ENCODE peak calls at places on chromosomes 1 and 21, in six cellular contexts. E is GM13976, L is colonic mucosa, O is neural crest cell, B is heart left ventricle, F is foreskin fibroblast. T is an unnamed sample.

GRCh38 chr1:58249729-58250586 is 296.6 kb downstream of the OMA1 start:
- DNase-seq in F (peak), L (no peak), O (peak), B (peak), E (peak), T (no peak)

GRCh38 chr1:164683235-164683634 is 124.3 kb downstream of the PBX1 start:
- DNase-seq in F (no peak), O (no peak), L (no peak), E (no peak), B (no peak), T (no peak)

GRCh38 chr1:232704256-232704655 is 74.3 kb upstream of the SIPA1L2 start:
- DNase-seq in L (no peak), E (no peak), F (no peak), O (no peak), B (no peak), T (no peak)

GRCh38 chr1:64031191-64031590 is 172.2 kb upstream of the UBE2U start:
- DNase-seq in B (no peak), L (no peak), F (no peak), O (no peak), E (no peak), T (no peak)

GRCh38 chr1:38037481-38037939 is 9.1 kb downstream of the POU3F1 start:
- DNase-seq in E (peak), F (no peak), O (no peak), B (no peak), L (no peak), T (no peak)

GRCh38 chr1:43554444-43554992 is 23.8 kb downstream of the PTPRF start:
- DNase-seq in B (no peak), F (peak), O (no peak), L (no peak), E (no peak), T (no peak)

GRCh38 chr1:202162418-202163280 is 2.2 kb upstream of the PTPN7 start:
- DNase-seq in B (no peak), E (no peak), L (no peak), O (no peak), F (no peak), T (no peak)

GRCh38 chr1:209493584-209493983 is 89.9 kb upstream of the CAMK1G start:
- DNase-seq in F (no peak), E (no peak), O (no peak), L (no peak), B (no peak), T (no peak)

GRCh38 chr1:171983584-171983983 is 142.3 kb downstream of the DNM3 start:
- DNase-seq in F (peak), O (no peak), B (no peak), L (no peak), E (no peak), T (no peak)

GRCh38 chr1:81498370-81499184 is 302.2 kb upstream of the ADGRL2 start:
- DNase-seq in O (no peak), L (no peak), B (no peak), E (no peak), F (no peak), T (no peak)

GRCh38 chr1:194544012-194544411 is 1357.6 kb upstream of the B3GALT2 start:
- DNase-seq in B (no peak), L (no peak), O (no peak), F (no peak), E (no peak), T (no peak)

GRCh38 chr1:53539711-53540603 is 80.8 kb downstream of the DMRTB1 start:
- DNase-seq in O (no peak), L (no peak), E (no peak), B (no peak), F (no peak), T (no peak)

GRCh38 chr1:2402420-2402819 is 9.9 kb downstream of the PEX10 start:
- DNase-seq in E (no peak), O (no peak), B (no peak), L (no peak), F (no peak), T (no peak)

GRCh38 chr1:9244501-9245229 is 10.1 kb downstream of the H6PD start:
- DNase-seq in B (no peak), O (no peak), E (no peak), F (no peak), L (peak), T (no peak)

GRCh38 chr1:205353612-205354011 is 3.1 kb downstream of the KLHDC8A start:
- DNase-seq in E (no peak), F (no peak), B (no peak), O (no peak), L (no peak), T (no peak)

GRCh38 chr1:244116946-244117345 is 65.9 kb downstream of the ZBTB18 start:
- DNase-seq in E (no peak), B (no peak), O (no peak), L (no peak), F (no peak), T (no peak)

GRCh38 chr21:33643658-33644311 is 1.5 kb downstream of the ITSN1 start:
- DNase-seq in E (no peak), O (peak), B (no peak), L (no peak), F (peak), T (no peak)

GRCh38 chr1:7454052-7454815 is 316.9 kb upstream of the VAMP3 start:
- DNase-seq in B (no peak), O (peak), L (peak), F (peak), E (no peak), T (no peak)

GRCh38 chr1:7705048-7705907 is 65.8 kb upstream of the VAMP3 start:
- DNase-seq in L (peak), E (no peak), B (peak), O (no peak), F (peak), T (peak)

GRCh38 chr1:154442006-154442740 is 37.0 kb downstream of the IL6R start:
- DNase-seq in O (no peak), L (no peak), F (peak), B (no peak), E (no peak), T (no peak)

GRCh38 chr21:39714331-39714730 is 30.7 kb upstream of the IGSF5 start:
- DNase-seq in F (no peak), L (no peak), E (no peak), B (no peak), O (no peak), T (no peak)

GRCh38 chr1:163055531-163055930 is 13.6 kb upstream of the RGS4 start:
- DNase-seq in L (no peak), F (no peak), E (no peak), O (no peak), B (no peak), T (no peak)

GRCh38 chr1:12617511-12617900 is 504 bp downstream of the DHRS3 start:
- DNase-seq in O (no peak), L (peak), B (no peak), F (no peak), E (peak), T (no peak)

GRCh38 chr1:38152351-38153082 is 105.9 kb upstream of the POU3F1 start:
- DNase-seq in F (no peak), B (no peak), L (no peak), O (no peak), E (no peak), T (no peak)

GRCh38 chr1:176576670-176577069 is 113.7 kb downstream of the PAPPA2 start:
- DNase-seq in L (no peak), E (no peak), F (no peak), O (no peak), B (no peak), T (no peak)

GRCh38 chr1:25661043-25661807 is 44.6 kb downstream of the MAN1C1 start:
- DNase-seq in O (no peak), L (peak), E (no peak), F (peak), B (no peak), T (no peak)

GRCh38 chr1:224503161-224504118 is 68.8 kb upstream of the WDR26 start:
- DNase-seq in E (peak), F (peak), O (peak), L (peak), B (peak), T (peak)

GRCh38 chr1:88075813-88076212 is 608.3 kb upstream of the PKN2 start:
- DNase-seq in E (no peak), F (no peak), L (no peak), O (no peak), B (no peak), T (no peak)

GRCh38 chr1:88079036-88079435 is 605.0 kb upstream of the PKN2 start:
- DNase-seq in L (no peak), E (no peak), F (no peak), B (no peak), O (peak), T (no peak)

GRCh38 chr1:88074661-88075060 is 609.4 kb upstream of the PKN2 start:
- DNase-seq in L (no peak), E (no peak), F (no peak), O (no peak), B (no peak), T (no peak)
- TF ChIP-seq CTCF in L (no peak), E (no peak), F (no peak), O (no peak), B (no peak), T (no peak)

GRCh38 chr1:23100074-23100748 is 68.4 kb downstream of the LUZP1 start:
- DNase-seq in E (no peak), O (no peak), B (no peak), F (peak), L (no peak), T (no peak)
- TF ChIP-seq CTCF in E (no peak), O (no peak), B (no peak), F (no peak), L (no peak), T (no peak)

GRCh38 chr1:32239335-32239734 is 7.7 kb upstream of the FAM167B start:
- DNase-seq in O (no peak), E (no peak), B (no peak), L (peak), F (no peak), T (no peak)

GRCh38 chr1:32239790-32240139 is 7.3 kb upstream of the FAM167B start:
- DNase-seq in E (no peak), L (peak), B (no peak), O (no peak), F (no peak), T (no peak)

GRCh38 chr1:32242341-32242851 is 4.6 kb upstream of the FAM167B start:
- DNase-seq in B (peak), F (peak), O (no peak), L (peak), E (no peak), T (no peak)

GRCh38 chr1:32241011-32241763 is 5.8 kb upstream of the FAM167B start:
- DNase-seq in E (peak), F (peak), O (peak), L (peak), B (peak), T (peak)

DNA sequence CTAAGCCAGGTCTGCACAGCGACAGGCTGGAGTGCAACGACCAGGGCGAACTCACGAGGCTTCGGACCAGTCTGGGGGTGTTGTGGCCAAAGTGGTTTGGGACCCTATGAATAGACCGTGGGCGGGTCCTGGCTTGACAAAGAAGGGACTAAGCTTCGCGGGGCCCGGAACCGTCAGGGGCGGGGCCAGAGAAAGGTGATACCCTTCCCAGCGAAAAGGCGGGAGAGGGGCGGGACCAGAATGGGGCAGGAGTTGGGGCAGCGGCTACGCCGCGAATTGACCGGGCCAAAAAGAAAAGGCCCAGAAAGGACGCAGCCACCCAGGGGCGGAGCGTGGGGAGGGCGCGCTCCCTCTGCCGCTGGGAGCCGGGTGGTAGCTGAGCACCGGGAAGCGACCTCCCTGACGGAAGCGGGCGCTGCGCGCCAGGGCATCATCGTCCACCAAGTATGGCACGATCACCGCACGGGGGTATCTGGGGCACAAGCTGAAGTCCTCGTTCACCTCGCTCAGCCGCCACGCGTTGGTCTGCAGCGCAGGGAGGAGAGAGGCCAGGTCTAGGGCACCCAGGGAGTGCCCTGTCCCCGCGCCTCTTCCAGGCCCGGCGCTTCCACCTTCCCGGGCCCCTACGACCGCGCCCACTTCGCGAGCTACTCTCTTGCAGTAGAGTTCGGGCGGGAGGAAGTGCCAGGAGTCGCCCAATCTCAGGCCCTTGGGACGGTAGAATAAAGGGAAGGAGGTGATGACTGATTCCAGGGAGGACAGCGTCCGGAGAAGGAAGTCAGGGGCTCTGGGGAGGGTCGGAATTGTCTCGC is 6.7 kb upstream of the FAM167B start:
- DNase-seq in B (peak), E (no peak), L (peak), F (peak), O (peak), T (peak)
- TF ChIP-seq CTCF in B (no peak), E (no peak), L (no peak), F (no peak), O (peak), T (no peak)

GRCh38 chr21:22115746-22116145 is 1117.5 kb downstream of the NCAM2 start:
- DNase-seq in F (no peak), O (no peak), E (no peak), L (no peak), B (no peak), T (no peak)

GRCh38 chr21:22125581-22125980 is 1127.4 kb downstream of the NCAM2 start:
- DNase-seq in B (no peak), O (no peak), F (no peak), L (no peak), E (no peak), T (no peak)

DNA sequence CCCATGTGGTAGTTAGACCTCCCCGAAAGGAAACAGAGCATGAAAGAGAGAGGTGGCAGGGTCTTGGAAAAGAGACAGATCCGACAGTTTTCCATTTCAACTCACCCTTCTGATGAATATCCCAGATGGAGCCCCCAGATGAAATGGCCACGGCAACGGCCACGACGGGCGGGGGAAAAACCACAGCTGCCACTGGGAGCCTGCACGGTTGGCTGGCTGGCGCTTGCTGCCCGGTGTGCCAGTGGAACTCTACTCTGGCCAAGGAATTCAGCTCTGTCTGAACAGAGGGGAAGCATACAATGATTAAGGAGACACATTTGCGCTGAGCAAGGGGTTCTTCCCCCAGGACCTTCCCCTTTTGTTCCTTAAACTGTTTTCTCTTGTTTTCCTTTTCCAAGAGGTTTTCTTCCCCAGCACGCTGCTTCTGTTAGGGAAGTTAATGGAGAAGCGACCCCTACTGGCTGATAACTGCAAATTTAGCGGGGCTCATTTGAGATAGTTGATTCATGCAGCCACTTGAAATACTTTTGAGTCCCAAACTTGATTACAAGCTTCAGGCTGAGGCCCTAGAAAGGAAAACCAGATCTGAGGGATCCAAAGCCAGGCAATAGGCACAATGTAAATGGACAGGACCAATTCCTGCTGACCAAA is 1122.5 kb downstream of the NCAM2 start:
- DNase-seq in E (no peak), F (peak), B (no peak), O (no peak), L (no peak), T (no peak)
- TF ChIP-seq CTCF in E (no peak), F (no peak), B (no peak), O (peak), L (no peak), T (no peak)

DNA sequence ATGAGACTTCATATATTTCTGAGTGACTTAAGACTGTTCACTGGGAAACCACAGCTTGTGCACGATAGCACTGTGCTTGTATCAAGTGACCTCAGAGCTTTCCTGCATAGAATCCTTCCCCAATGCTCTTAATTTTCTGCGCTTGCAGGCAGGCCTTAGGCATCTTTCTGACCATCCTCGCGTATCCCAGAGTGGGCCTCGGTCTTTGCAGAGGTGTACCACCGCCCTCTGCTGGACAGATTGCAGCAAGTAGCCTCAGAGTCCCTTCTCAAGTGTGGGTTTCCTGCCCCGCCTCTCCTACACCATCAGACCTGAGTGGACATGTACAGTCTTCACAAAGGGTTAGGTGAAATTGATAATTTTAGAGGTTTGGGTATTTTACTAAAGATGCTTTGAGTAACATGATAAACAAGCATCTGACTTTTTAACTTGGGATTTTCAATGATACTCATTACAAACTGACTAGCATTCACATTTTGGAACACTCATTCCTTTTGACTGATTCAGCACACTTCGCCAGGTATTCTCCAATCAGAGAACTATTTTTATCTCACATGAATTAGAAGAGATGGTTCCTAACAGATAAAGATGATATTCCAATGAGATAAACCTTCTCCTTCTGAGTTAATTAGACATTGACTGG is 246.5 kb upstream of the USP25 start:
- DNase-seq in E (peak), B (peak), L (peak), O (peak), F (peak), T (peak)
- TF ChIP-seq CTCF in E (peak), B (peak), L (peak), O (peak), F (peak), T (no peak)

DNA sequence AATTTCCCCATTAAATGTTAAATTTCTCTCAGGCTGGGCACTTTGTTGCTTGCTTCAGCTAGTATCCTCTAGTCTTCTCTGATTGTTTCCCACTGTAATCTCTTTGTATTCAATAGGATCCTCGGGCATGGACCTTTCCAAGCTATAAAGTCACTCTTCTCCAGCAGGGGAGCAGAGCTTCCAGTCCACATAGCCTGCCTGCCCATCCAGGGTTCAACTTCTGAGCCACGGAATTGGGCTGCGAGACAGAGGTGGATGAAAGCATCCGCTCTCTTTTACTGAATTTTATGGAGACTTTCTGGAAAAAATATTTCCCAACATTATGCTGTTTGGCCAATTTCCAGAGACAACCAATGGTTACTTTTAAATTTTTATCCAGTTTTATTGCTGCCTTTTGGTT is 1.1 kb upstream of the CFHR5 start:
- DNase-seq in B (no peak), L (no peak), O (no peak), E (no peak), F (no peak), T (no peak)
- TF ChIP-seq CTCF in B (no peak), L (no peak), O (no peak), E (no peak), F (no peak), T (no peak)

GRCh38 chr1:116330342-116330652 is 42.7 kb upstream of the ATP1A1 start:
- DNase-seq in O (no peak), E (no peak), L (no peak), B (no peak), F (no peak), T (no peak)
- TF ChIP-seq CTCF in O (no peak), E (no peak), L (no peak), B (no peak), F (no peak), T (no peak)

GRCh38 chr1:75785320-75785963 is 614 bp upstream of the RABGGTB start:
- DNase-seq in L (no peak), F (no peak), O (no peak), E (no peak), B (no peak), T (no peak)
- TF ChIP-seq CTCF in L (no peak), F (no peak), O (no peak), E (no peak), B (no peak), T (no peak)

GRCh38 chr21:25708467-25709065 is 26.1 kb downstream of the ATP5PF start:
- DNase-seq in O (peak), E (peak), F (peak), B (no peak), L (peak), T (no peak)
- TF ChIP-seq CTCF in O (peak), E (peak), F (peak), B (peak), L (peak), T (peak)